ENCODE peak calls at places on chromosomes 12 and 14, in five cellular contexts. K is heart right ventricle, V is fibroblast of lung, Z is GM23338, S is ovary. N is an unnamed sample. For H3K4me1, the result is how much of the 10 kb centered on the place peaks cover.

GRCh38 chr14:71139058-71139946 is 232.0 kb downstream of the PCNX1 start:
- DNase-seq in K (peak), V (peak), Z (peak), S (peak), N (peak)

GRCh38 chr12:49138587-49138986 is 7.4 kb upstream of the TUBA1B start:
- DNase-seq in K (no peak), V (no peak), Z (no peak), S (no peak), N (no peak)

GRCh38 chr14:33931439-33931838 is 19.4 kb downstream of the EGLN3 start:
- DNase-seq in K (no peak), V (no peak), Z (no peak), S (no peak), N (no peak)

GRCh38 chr12:168201-168600 is 45.8 kb downstream of the SLC6A12 start:
- DNase-seq in K (no peak), V (no peak), Z (no peak), S (no peak), N (no peak)

GRCh38 chr12:66637693-66638301 is 41.1 kb downstream of the GRIP1 start:
- DNase-seq in K (no peak), V (no peak), Z (no peak), S (no peak), N (no peak)

GRCh38 chr12:30286345-30286926 is 409.2 kb downstream of the IPO8 start:
- DNase-seq in K (no peak), V (peak), Z (peak), S (no peak), N (no peak)

GRCh38 chr12:112046003-112046402 is 32.8 kb downstream of the ERP29 start:
- DNase-seq in K (no peak), V (no peak), Z (no peak), S (no peak), N (no peak)

GRCh38 chr12:67667276-67668073 is 18.9 kb downstream of the DYRK2 start:
- DNase-seq in K (peak), V (no peak), Z (no peak), S (peak), N (no peak)

GRCh38 chr12:38144601-38145436 is 171.8 kb upstream of the ALG10B start:
- DNase-seq in K (no peak), V (no peak), Z (no peak), S (no peak), N (no peak)

GRCh38 chr14:77303417-77304156 is 17.1 kb downstream of the POMT2 start:
- DNase-seq in K (no peak), V (peak), Z (no peak), S (no peak), N (no peak)

GRCh38 chr12:103313894-103314293 is 181.9 kb downstream of the C12orf42 start:
- DNase-seq in K (no peak), V (no peak), Z (no peak), S (no peak), N (no peak)

GRCh38 chr12:57766464-57767311 is at the start of gene CYP27B1:
- DNase-seq in K (no peak), V (peak), Z (peak), S (no peak), N (peak)

GRCh38 chr12:87270894-87271293 is 758.3 kb downstream of the C12orf50 start:
- DNase-seq in K (no peak), V (peak), Z (no peak), S (no peak), N (no peak)

GRCh38 chr14:34324363-34324795 is 137.7 kb downstream of the SPTSSA start:
- DNase-seq in K (peak), V (peak), Z (peak), S (no peak), N (no peak)

GRCh38 chr14:102906616-102907302 is 15.7 kb upstream of the AMN start:
- DNase-seq in K (no peak), V (no peak), Z (no peak), S (no peak), N (no peak)

GRCh38 chr14:20657216-20658211 is 16.0 kb upstream of the OR6S1 start:
- DNase-seq in K (no peak), V (no peak), Z (peak), S (no peak), N (no peak)

GRCh38 chr12:132486576-132486975 is 3.4 kb upstream of the FBRSL1 start:
- DNase-seq in K (no peak), V (no peak), Z (no peak), S (no peak), N (no peak)

GRCh38 chr14:77099425-77100167 is 1.5 kb downstream of the CIPC start:
- DNase-seq in K (peak), V (peak), Z (no peak), S (no peak), N (no peak)

GRCh38 chr12:50732591-50732990 is 31.3 kb upstream of the ATF1 start:
- DNase-seq in K (no peak), V (peak), Z (no peak), S (no peak), N (no peak)

GRCh38 chr14:68794130-68794855 is 1.4 kb upstream of the ZFP36L1 start:
- DNase-seq in K (peak), V (peak), Z (peak), S (peak), N (peak)

GRCh38 chr12:10082057-10082874 is 16.5 kb downstream of the CLEC1A start:
- DNase-seq in K (no peak), V (no peak), Z (no peak), S (no peak), N (no peak)

GRCh38 chr14:22118894-22119477 is 445.4 kb upstream of the OR4E1 start:
- DNase-seq in K (no peak), V (peak), Z (no peak), S (no peak), N (no peak)

GRCh38 chr12:52018448-52019122 is 11.8 kb downstream of the TAMALIN start:
- DNase-seq in K (no peak), V (no peak), Z (no peak), S (no peak), N (no peak)

GRCh38 chr12:26734510-26735248 is 98.3 kb downstream of the ITPR2 start:
- DNase-seq in K (no peak), V (no peak), Z (no peak), S (no peak), N (no peak)
- H3K4me1 ChIP-seq in K (under half), V (under half), Z (under half), S (under half), N (under half)

GRCh38 chr14:103910262-103910935 is 17.9 kb upstream of the TDRD9 start:
- DNase-seq in K (peak), V (peak), Z (peak), S (peak), N (peak)
- TF ChIP-seq CTCF in K (peak), V (peak), Z (peak), S (peak), N (peak)

GRCh38 chr14:104975481-104976197 is 2.5 kb downstream of the AHNAK2 start:
- DNase-seq in K (no peak), V (no peak), Z (peak), S (no peak), N (no peak)
- H3K4me1 ChIP-seq in K (half or more), V (under half), Z (under half), S (under half), N (half or more)

GRCh38 chr12:40970320-40970907 is 217.7 kb upstream of the PDZRN4 start:
- DNase-seq in K (no peak), V (no peak), Z (peak), S (no peak), N (no peak)
- TF ChIP-seq CTCF in K (peak), V (no peak), Z (peak), S (no peak), N (no peak)

GRCh38 chr14:75433631-75434556 is 6.1 kb downstream of the JDP2 start:
- DNase-seq in K (no peak), V (no peak), Z (no peak), S (no peak), N (no peak)
- H3K4me1 ChIP-seq in K (half or more), V (under half), Z (under half), S (under half), N (under half)

GRCh38 chr12:123873795-123874194 is 98.8 kb downstream of the CCDC92 start:
- DNase-seq in K (no peak), V (no peak), Z (no peak), S (no peak), N (no peak)

GRCh38 chr12:123882306-123882705 is 90.3 kb downstream of the CCDC92 start:
- DNase-seq in K (no peak), V (no peak), Z (no peak), S (no peak), N (no peak)

DNA sequence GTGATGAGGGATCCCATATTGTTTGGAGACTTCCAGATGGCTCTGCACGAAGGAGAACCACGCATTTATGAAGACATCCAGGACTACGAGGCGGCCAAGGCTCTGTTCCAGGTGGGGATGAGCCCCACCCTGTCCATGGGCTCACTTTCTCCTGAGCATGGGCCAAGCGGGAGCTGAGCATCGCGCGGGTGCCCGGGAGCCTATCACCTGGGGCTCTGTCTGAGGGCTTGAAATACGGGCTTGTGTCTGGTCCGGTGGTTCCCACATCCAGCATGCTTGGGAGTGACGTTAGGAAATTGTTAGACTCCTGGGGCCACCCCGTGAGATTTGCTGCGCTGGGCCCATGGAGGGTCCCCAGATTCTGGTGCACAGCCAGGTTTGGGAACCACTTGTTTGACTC is 92.9 kb downstream of the CCDC92 start:
- DNase-seq in K (no peak), V (no peak), Z (no peak), S (no peak), N (no peak)
- TF ChIP-seq CTCF in K (no peak), V (no peak), Z (no peak), S (no peak), N (no peak)

GRCh38 chr12:110565919-110566871 is 16.9 kb downstream of the PPTC7 start:
- DNase-seq in K (no peak), V (no peak), Z (no peak), S (no peak), N (no peak)
- H3K4me1 ChIP-seq in K (half or more), V (under half), Z (under half), S (under half), N (under half)